ENCODE peak calls at places on chromosomes 2 and 18, in eight cellular contexts. Y is hepatocyte; D is transverse colon; U is mesenchymal stem cell; V is GM23338; A is CD8-positive, alpha-beta memory T cell; Z is A549; Q is cardiac muscle cell. C is an unnamed sample.

GRCh38 chr18:10406172-10406663 is 48.2 kb upstream of the APCDD1 start:
- DNase-seq in Q (no peak), V (peak; percentile 18), D (no peak), Z (no peak), U (no peak), Y (no peak), A (no peak), C (no peak)

GRCh38 chr2:198756166-198756565 is 701.6 kb downstream of the SATB2 start:
- DNase-seq in A (no peak), Q (no peak), D (no peak), Z (no peak), Y (no peak), U (no peak), V (no peak), C (no peak)

GRCh38 chr2:171136024-171136423 is 24.7 kb downstream of the TLK1 start:
- DNase-seq in U (no peak), D (no peak), Z (no peak), V (no peak), A (no peak), Y (no peak), Q (no peak), C (no peak)

GRCh38 chr2:85949280-85949679 is 60.5 kb upstream of the ST3GAL5 start:
- DNase-seq in V (no peak), A (no peak), D (no peak), Y (no peak), Z (no peak), Q (peak; percentile 72), U (no peak), C (no peak)

GRCh38 chr2:125471963-125472362 is 1184.0 kb upstream of the GYPC start:
- DNase-seq in V (peak; percentile 83), U (peak; percentile 3), D (peak; percentile 9), Z (peak; percentile 2), Q (peak; percentile 37), Y (peak; percentile 71), A (no peak), C (no peak)

GRCh38 chr2:150931447-150931846 is 330.2 kb downstream of the RBM43 start:
- DNase-seq in D (no peak), U (no peak), A (no peak), Y (no peak), V (no peak), Z (no peak), Q (no peak), C (no peak)

GRCh38 chr2:26720322-26721166 is 28.0 kb downstream of the KCNK3 start:
- DNase-seq in V (no peak), Z (peak; percentile 86), D (peak; percentile 74), Q (peak; percentile 97), Y (peak; percentile 92), A (no peak), U (peak; percentile 91), C (no peak)

GRCh38 chr2:126679314-126679713 is 23.4 kb downstream of the GYPC start:
- DNase-seq in A (no peak), Z (no peak), Q (no peak), D (no peak), U (no peak), V (no peak), Y (no peak), C (no peak)

GRCh38 chr2:66494708-66495107 is 59.8 kb downstream of the MEIS1 start:
- DNase-seq in U (peak; percentile 85), V (no peak), Y (no peak), Z (no peak), D (peak; percentile 48), Q (peak; percentile 91), A (no peak), C (no peak)

GRCh38 chr2:66498597-66498910 is 63.6 kb downstream of the MEIS1 start:
- DNase-seq in D (no peak), Z (no peak), U (no peak), A (no peak), V (peak; percentile 27), Y (no peak), Q (no peak), C (no peak)

GRCh38 chr2:66496680-66497420 is 61.9 kb downstream of the MEIS1 start:
- DNase-seq in Q (no peak), Y (no peak), U (no peak), A (no peak), Z (no peak), D (no peak), V (no peak), C (no peak)

GRCh38 chr2:66497706-66498596 is 63.0 kb downstream of the MEIS1 start:
- DNase-seq in V (no peak), D (no peak), Y (no peak), U (no peak), Q (no peak), A (no peak), Z (no peak), C (no peak)

DNA sequence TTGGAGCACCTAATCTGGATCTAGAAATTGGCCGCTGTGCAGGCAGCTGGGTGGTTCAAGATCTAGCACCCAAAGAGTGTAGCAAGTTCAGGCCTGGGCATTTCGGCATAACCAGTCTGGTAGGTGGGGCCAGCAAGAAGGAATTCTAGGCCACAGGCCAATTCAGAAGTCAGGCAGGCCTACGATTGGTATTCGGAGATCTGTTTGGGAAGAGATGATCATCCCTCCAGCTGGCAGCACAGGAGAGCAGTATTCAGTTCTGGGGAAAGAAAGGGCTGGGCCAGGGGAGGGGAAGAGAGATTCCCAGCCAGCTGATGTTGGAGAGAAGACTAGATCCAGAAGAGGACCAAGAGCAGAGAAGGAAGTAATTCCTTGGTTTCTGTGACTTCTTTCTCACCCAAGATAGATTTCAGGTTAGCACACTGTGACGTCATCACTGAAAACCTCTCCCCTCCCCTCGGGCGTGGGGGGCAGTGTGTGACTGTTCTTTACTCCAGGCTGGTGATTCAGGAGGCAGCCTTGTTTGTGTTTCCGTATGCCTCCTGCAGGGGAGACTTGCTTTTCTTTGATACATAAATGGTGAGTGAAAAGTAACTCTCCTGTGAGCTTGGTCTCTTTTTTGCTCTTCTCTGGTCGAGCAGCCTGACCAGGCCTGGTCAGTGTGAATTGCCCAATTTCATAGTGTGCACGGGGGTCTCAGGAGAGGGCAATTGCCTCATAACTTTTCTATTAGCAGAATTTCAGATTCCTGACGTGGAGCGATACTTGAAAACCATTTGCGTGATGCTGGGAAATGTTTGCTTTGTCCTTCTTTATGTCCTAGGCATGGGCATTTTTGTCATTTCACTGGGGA is 61.1 kb downstream of the MEIS1 start:
- DNase-seq in D (no peak), U (peak; percentile 83), Z (peak; percentile 47), Y (peak; percentile 74), A (no peak), V (peak; percentile 64), Q (peak; percentile 88), C (no peak)
- H3K4me1 ChIP-seq in D (peaks cover 26% of the 10 kb centered on the region), U (peaks cover 13% of the 10 kb centered on the region), Z (peaks cover 30% of the 10 kb centered on the region), Y (peaks cover 3% of the 10 kb centered on the region), A (no peaks in the 10 kb centered on the region), V (peaks cover 28% of the 10 kb centered on the region), Q (peaks cover 59% of the 10 kb centered on the region), C (no peaks in the 10 kb centered on the region)

GRCh38 chr18:62938451-62938850 is 223.1 kb downstream of the PHLPP1 start:
- DNase-seq in D (no peak), Y (no peak), Q (no peak), U (no peak), V (no peak), A (no peak), Z (no peak), C (peak; percentile 15)

GRCh38 chr18:62939433-62939832 is 224.1 kb downstream of the PHLPP1 start:
- DNase-seq in D (no peak), V (no peak), Z (no peak), A (no peak), Q (peak; percentile 6), Y (no peak), U (peak; percentile 26), C (peak; percentile 13)

GRCh38 chr18:62938006-62938405 is 222.7 kb downstream of the PHLPP1 start:
- DNase-seq in A (no peak), U (peak; percentile 24), Z (no peak), D (no peak), V (no peak), Q (peak; percentile 48), Y (no peak), C (no peak)

GRCh38 chr18:62935994-62936393 is 220.7 kb downstream of the PHLPP1 start:
- DNase-seq in Z (no peak), Q (no peak), V (peak; percentile 30), D (no peak), U (no peak), Y (no peak), A (no peak), C (no peak)

DNA sequence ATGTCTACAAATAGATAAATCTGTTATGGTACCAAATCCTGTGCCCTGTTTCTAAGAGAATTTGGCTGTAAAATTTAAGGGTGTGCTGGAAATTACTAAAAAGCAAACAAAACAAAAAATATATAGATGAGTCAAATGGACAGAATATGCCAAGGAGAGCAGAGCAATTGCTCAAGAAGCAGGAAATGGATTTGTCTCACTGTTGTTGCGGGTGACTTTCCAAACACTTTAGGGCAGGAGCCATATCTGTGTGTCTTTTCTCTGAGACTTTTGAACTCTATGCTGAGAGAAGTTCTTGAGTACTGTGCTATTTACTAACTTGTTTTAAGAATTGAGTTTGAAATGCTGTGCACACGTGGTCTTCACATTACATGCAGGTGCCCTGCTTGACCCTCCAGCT is 221.7 kb downstream of the PHLPP1 start:
- DNase-seq in Q (peak; percentile 52), Z (no peak), D (no peak), A (no peak), U (peak; percentile 47), Y (no peak), V (no peak), C (no peak)
- H3K4me1 ChIP-seq in Q (peaks cover 35% of the 10 kb centered on the region), Z (peaks cover 40% of the 10 kb centered on the region), D (no peaks in the 10 kb centered on the region), A (no peaks in the 10 kb centered on the region), U (no peaks in the 10 kb centered on the region), Y (peaks cover 4% of the 10 kb centered on the region), V (no peaks in the 10 kb centered on the region), C (peaks cover 20% of the 10 kb centered on the region)

GRCh38 chr18:48326901-48327675 is 82.1 kb downstream of the ZBTB7C start:
- DNase-seq in A (no peak), V (no peak), D (no peak), Q (peak; percentile 41), U (peak; percentile 57), Z (no peak), Y (peak; percentile 34), C (no peak)

GRCh38 chr18:48324651-48325050 is 84.5 kb downstream of the ZBTB7C start:
- DNase-seq in U (no peak), Y (no peak), V (no peak), D (no peak), A (no peak), Z (no peak), Q (no peak), C (no peak)

GRCh38 chr18:48330016-48330991 is 78.9 kb downstream of the ZBTB7C start:
- DNase-seq in Y (peak; percentile 35), U (peak; percentile 77), A (no peak), V (no peak), D (no peak), Q (peak; percentile 77), Z (peak; percentile 32), C (no peak)

GRCh38 chr18:48325115-48325670 is 84.0 kb downstream of the ZBTB7C start:
- DNase-seq in V (no peak), D (no peak), Z (no peak), Y (no peak), U (no peak), A (no peak), Q (no peak), C (no peak)

GRCh38 chr18:48328473-48329205 is 80.5 kb downstream of the ZBTB7C start:
- DNase-seq in Z (no peak), V (no peak), U (peak; percentile 27), D (no peak), Y (peak; percentile 32), A (no peak), Q (peak; percentile 57), C (no peak)
- H3K4me1 ChIP-seq in Z (peaks cover 26% of the 10 kb centered on the region), V (peaks cover 3% of the 10 kb centered on the region), U (peaks cover 25% of the 10 kb centered on the region), D (no peaks in the 10 kb centered on the region), Y (peaks cover 4% of the 10 kb centered on the region), A (no peaks in the 10 kb centered on the region), Q (peaks cover 6% of the 10 kb centered on the region), C (no peaks in the 10 kb centered on the region)

GRCh38 chr2:61471905-61472805 is 1.3 kb upstream of the USP34 start:
- DNase-seq in Z (no peak), A (no peak), D (peak; percentile 34), Y (peak; percentile 66), Q (peak; percentile 20), V (peak; percentile 35), U (peak; percentile 53), C (peak; percentile 59)

GRCh38 chr2:61470965-61471904 is at the start of gene USP34:
- DNase-seq in Z (peak; percentile 75), Y (peak; percentile 97), U (peak; percentile 97), D (peak; percentile 96), V (peak; percentile 93), Q (peak; percentile 99), A (peak; percentile 93), C (peak; percentile 92)

GRCh38 chr2:61465045-61465444 is 5.8 kb downstream of the USP34 start:
- DNase-seq in A (no peak), Z (no peak), Q (no peak), Y (no peak), D (no peak), V (no peak), U (no peak), C (no peak)

GRCh38 chr2:61470122-61470951 is 550 bp downstream of the USP34 start:
- DNase-seq in U (peak; percentile 84), A (peak; percentile 79), Y (peak; percentile 95), V (peak; percentile 90), Q (peak; percentile 84), Z (peak; percentile 82), D (peak; percentile 92), C (peak; percentile 48)

GRCh38 chr2:61469424-61470121 is 1.3 kb downstream of the USP34 start:
- DNase-seq in U (peak; percentile 45), Y (peak; percentile 20), D (no peak), Q (peak; percentile 20), V (no peak), Z (no peak), A (no peak), C (no peak)
- H3K4me1 ChIP-seq in U (peaks cover 4% of the 10 kb centered on the region), Y (peaks cover 33% of the 10 kb centered on the region), D (peaks cover 10% of the 10 kb centered on the region), Q (peaks cover 9% of the 10 kb centered on the region), V (peaks cover 12% of the 10 kb centered on the region), Z (peaks cover 48% of the 10 kb centered on the region), A (peaks cover 40% of the 10 kb centered on the region), C (peaks cover 48% of the 10 kb centered on the region)